ENCODE peak calls at places on chromosomes 13 and 19, in six cellular contexts. O is HCT116, H is K562, M is H1, U is HepG2, P is GM12878. J is an unnamed sample.

GRCh38 chr13:26344980-26345379 is 91.1 kb downstream of the CDK8 start:
- DNase-seq in O (no peak), H (no peak), M (no peak), U (no peak), P (no peak), J (no peak)

GRCh38 chr13:50766043-50766442 is 77.4 kb downstream of the DLEU7 start:
- DNase-seq in O (no peak), H (no peak), M (no peak), U (no peak), P (no peak), J (no peak)

GRCh38 chr13:30341815-30342570 is 34.6 kb upstream of the KATNAL1 start:
- DNase-seq in O (peak; percentile 44), H (no peak), M (no peak), U (no peak), P (no peak), J (no peak)

GRCh38 chr13:21022056-21022693 is 39.2 kb downstream of the LATS2 start:
- DNase-seq in O (no peak), H (no peak), M (no peak), U (peak; percentile 80), P (no peak), J (no peak)

GRCh38 chr19:48064509-48064908 is 20.6 kb upstream of the CABP5 start:
- DNase-seq in O (no peak), H (no peak), M (peak; percentile 23), U (no peak), P (no peak), J (peak; percentile 65)

GRCh38 chr19:48635263-48635965 is 1.8 kb downstream of the DBP start:
- DNase-seq in O (no peak), H (peak; percentile 92), M (no peak), U (no peak), P (no peak), J (no peak)

GRCh38 chr13:113153810-113154748 is 4.4 kb upstream of the PROZ start:
- DNase-seq in O (peak; percentile 18), H (peak; percentile 76), M (no peak), U (peak; percentile 49), P (peak; percentile 3), J (no peak)

GRCh38 chr13:58921129-58921528 is 1242.6 kb downstream of the DIAPH3 start:
- DNase-seq in O (no peak), H (no peak), M (no peak), U (no peak), P (no peak), J (no peak)

GRCh38 chr13:80840313-80840976 is 499.5 kb upstream of the SPRY2 start:
- DNase-seq in O (no peak), H (no peak), M (no peak), U (no peak), P (no peak), J (no peak)

GRCh38 chr19:57351867-57352266 is 796 bp downstream of the ZNF304 start:
- DNase-seq in O (no peak), H (peak; percentile 17), M (no peak), U (no peak), P (no peak), J (no peak)
- TF ChIP-seq YY1 in O (no peak), H (no peak), M (no peak), U (no peak), P (peak; percentile 24), J (no peak)

DNA sequence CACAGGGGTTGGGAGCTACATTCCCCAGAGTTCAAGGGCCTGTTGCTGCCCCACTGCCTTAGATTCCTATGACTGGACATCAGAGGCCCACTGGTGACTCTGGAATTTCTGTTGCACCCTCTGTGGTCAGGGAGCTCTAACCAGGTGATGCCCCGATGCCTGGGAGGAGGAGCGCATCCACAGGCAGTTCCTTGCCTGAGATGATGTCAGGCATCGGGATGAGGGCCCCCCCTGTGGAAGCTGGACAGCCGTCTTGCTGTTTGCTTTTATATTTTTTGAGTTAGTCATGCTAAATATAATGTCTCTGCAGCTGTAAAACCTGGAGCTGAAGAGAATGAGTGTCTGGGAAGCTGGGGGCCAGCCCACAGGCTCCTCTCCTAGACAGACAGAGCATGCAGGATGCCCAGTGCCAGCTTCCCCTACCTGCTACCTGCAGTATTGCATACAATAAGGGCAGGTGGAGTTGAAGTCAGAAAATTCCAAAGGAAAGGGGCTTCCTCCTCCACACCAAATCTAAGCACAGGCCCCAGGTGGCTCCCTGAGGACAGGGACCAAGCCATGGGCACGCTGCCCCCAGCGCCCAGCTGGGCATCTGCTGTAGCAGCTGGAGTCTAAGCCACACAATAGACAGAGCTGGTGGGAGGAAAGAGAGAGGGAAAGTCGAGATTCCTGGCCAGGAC is 16.2 kb downstream of the COL4A2 start:
- DNase-seq in O (no peak), H (no peak), M (no peak), U (no peak), P (no peak), J (no peak)
- H3K4me1 ChIP-seq in O (peaks cover 22% of the 10 kb centered on the region), H (no peaks in the 10 kb centered on the region), M (peaks cover 13% of the 10 kb centered on the region), U (no peaks in the 10 kb centered on the region), P (no peaks in the 10 kb centered on the region), J (peaks cover 2% of the 10 kb centered on the region)

GRCh38 chr19:38742296-38742695 is 2.0 kb downstream of the CAPN12 start:
- DNase-seq in O (no peak), H (no peak), M (no peak), U (no peak), P (no peak), J (no peak)
- TF ChIP-seq ZNF274 in O (no peak), H (no peak), M (no peak), U (no peak), P (no peak), J (no peak)

DNA sequence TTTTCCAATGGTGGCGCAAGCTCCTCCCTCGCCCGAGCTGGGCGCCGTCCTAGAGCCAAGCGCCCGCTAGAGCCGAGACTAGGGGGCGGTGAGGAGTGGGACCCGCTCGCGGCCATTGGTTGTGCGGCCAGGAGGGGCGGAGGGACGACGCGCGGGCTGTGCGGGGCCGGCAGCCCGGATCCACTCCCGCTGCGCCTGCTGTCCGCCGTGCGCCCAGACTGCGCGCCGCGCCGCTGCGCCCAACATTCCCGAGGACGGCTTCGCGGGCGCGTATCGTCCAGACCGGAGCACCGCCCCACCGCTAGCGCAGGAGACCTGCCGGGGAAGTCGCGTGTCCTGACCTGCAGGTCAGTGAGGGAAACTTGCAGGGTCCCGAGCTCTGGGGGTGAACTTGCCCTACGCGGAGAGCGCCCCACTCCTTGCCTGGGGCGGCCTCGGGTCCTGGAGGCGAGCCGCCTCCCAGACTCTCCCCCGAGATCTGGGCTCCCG is at the start of gene SERTM1:
- DNase-seq in O (no peak), H (no peak), M (peak; percentile 27), U (no peak), P (no peak), J (peak; percentile 50)
- TF ChIP-seq YY1 in O (no peak), H (no peak), M (peak; percentile 63), U (no peak), P (no peak), J (no peak)

GRCh38 chr19:35205733-35206323 is 22.7 kb downstream of the FAM187B start:
- DNase-seq in O (no peak), H (peak; percentile 16), M (no peak), U (no peak), P (no peak), J (no peak)
- H3K4me1 ChIP-seq in O (peaks cover 5% of the 10 kb centered on the region), H (peaks cover 40% of the 10 kb centered on the region), M (peaks cover 10% of the 10 kb centered on the region), U (peaks cover 2% of the 10 kb centered on the region), P (peaks cover 36% of the 10 kb centered on the region), J (peaks cover 11% of the 10 kb centered on the region)